ENCODE peak calls at places on chromosomes 2 and 18, in four cellular contexts. One of them, this sample, is unnamed.

GRCh38 chr2:27798948-27799645 is 27.6 kb downstream of the MRPL33 start:
- DNase-seq in GM12878: no peak
- DNase-seq in HepG2: peak
- DNase-seq in H1: peak
- DNase-seq in this sample: no peak

GRCh38 chr2:97774425-97774824 is 61.0 kb downstream of the ZAP70 start:
- DNase-seq in GM12878: no peak
- DNase-seq in HepG2: peak
- DNase-seq in H1: no peak
- DNase-seq in this sample: no peak

GRCh38 chr18:13437801-13438506 is 219.4 kb downstream of the LDLRAD4 start:
- DNase-seq in GM12878: no peak
- DNase-seq in HepG2: no peak
- DNase-seq in H1: no peak
- DNase-seq in this sample: no peak

GRCh38 chr2:101699939-101700442 is 2.5 kb downstream of the MAP4K4 start:
- DNase-seq in GM12878: no peak
- DNase-seq in HepG2: peak
- DNase-seq in H1: no peak
- DNase-seq in this sample: no peak

GRCh38 chr2:139155991-139156390 is 375.8 kb upstream of the NXPH2 start:
- DNase-seq in GM12878: no peak
- DNase-seq in HepG2: no peak
- DNase-seq in H1: no peak
- DNase-seq in this sample: no peak

GRCh38 chr2:127641133-127641532 is 4.8 kb upstream of the GPR17 start:
- DNase-seq in GM12878: no peak
- DNase-seq in HepG2: no peak
- DNase-seq in H1: no peak
- DNase-seq in this sample: no peak

GRCh38 chr2:11796190-11797171 is 50.0 kb downstream of the LPIN1 start:
- DNase-seq in GM12878: no peak
- DNase-seq in HepG2: no peak
- DNase-seq in H1: no peak
- DNase-seq in this sample: no peak

GRCh38 chr2:173991857-173992588 is 26.9 kb upstream of the SP3 start:
- DNase-seq in GM12878: no peak
- DNase-seq in HepG2: no peak
- DNase-seq in H1: no peak
- DNase-seq in this sample: no peak

GRCh38 chr2:158045362-158045761 is 56.3 kb upstream of the UPP2 start:
- DNase-seq in GM12878: no peak
- DNase-seq in HepG2: peak
- DNase-seq in H1: no peak
- DNase-seq in this sample: no peak

GRCh38 chr18:27860701-27861107 is 316.2 kb downstream of the CDH2 start:
- DNase-seq in GM12878: peak
- DNase-seq in HepG2: peak
- DNase-seq in H1: no peak
- DNase-seq in this sample: no peak
- TF ChIP-seq CHD2 in GM12878: no peak
- TF ChIP-seq CHD2 in HepG2: no peak
- TF ChIP-seq CHD2 in H1: no peak
- TF ChIP-seq CHD2 in this sample: no peak

GRCh38 chr2:241217320-241218031 is 29.0 kb downstream of the ANO7 start:
- DNase-seq in GM12878: no peak
- DNase-seq in HepG2: peak
- DNase-seq in H1: no peak
- DNase-seq in this sample: peak
- TF ChIP-seq ZNF274 in GM12878: no peak
- TF ChIP-seq ZNF274 in HepG2: peak
- TF ChIP-seq ZNF274 in H1: no peak
- TF ChIP-seq ZNF274 in this sample: no peak

GRCh38 chr2:84647267-84647666 is 131.0 kb downstream of the DNAH6 start:
- DNase-seq in GM12878: no peak
- DNase-seq in HepG2: no peak
- DNase-seq in H1: no peak
- DNase-seq in this sample: no peak

GRCh38 chr2:84640386-84640785 is 124.1 kb downstream of the DNAH6 start:
- DNase-seq in GM12878: no peak
- DNase-seq in HepG2: no peak
- DNase-seq in H1: no peak
- DNase-seq in this sample: no peak

GRCh38 chr2:84641016-84641415 is 124.7 kb downstream of the DNAH6 start:
- DNase-seq in GM12878: no peak
- DNase-seq in HepG2: no peak
- DNase-seq in H1: no peak
- DNase-seq in this sample: no peak

GRCh38 chr2:84646514-84646913 is 130.2 kb downstream of the DNAH6 start:
- DNase-seq in GM12878: no peak
- DNase-seq in HepG2: no peak
- DNase-seq in H1: no peak
- DNase-seq in this sample: no peak

DNA sequence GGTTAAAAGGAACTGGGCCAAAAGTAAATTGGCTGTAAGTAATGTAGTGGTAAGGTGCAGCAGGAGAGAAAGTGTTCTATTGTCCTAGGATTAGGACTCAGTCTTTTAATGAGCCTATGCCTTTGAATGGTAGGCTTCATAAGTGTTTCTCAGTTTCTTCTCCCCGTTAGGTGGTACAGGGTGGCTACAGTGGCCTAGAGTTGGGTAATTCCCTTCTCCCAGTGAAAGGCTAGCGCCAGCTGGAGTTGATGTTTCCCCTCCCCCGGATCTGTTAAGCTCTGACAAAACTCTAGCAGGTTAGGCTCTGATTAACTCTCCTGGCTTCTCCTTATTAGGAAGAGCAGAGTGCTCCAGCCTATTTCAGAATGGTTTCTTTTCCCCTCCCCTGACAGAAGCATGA is 127.7 kb downstream of the DNAH6 start:
- DNase-seq in GM12878: no peak
- DNase-seq in HepG2: no peak
- DNase-seq in H1: no peak
- DNase-seq in this sample: no peak
- TF ChIP-seq CHD2 in GM12878: no peak
- TF ChIP-seq CHD2 in HepG2: no peak
- TF ChIP-seq CHD2 in H1: no peak
- TF ChIP-seq CHD2 in this sample: no peak

DNA sequence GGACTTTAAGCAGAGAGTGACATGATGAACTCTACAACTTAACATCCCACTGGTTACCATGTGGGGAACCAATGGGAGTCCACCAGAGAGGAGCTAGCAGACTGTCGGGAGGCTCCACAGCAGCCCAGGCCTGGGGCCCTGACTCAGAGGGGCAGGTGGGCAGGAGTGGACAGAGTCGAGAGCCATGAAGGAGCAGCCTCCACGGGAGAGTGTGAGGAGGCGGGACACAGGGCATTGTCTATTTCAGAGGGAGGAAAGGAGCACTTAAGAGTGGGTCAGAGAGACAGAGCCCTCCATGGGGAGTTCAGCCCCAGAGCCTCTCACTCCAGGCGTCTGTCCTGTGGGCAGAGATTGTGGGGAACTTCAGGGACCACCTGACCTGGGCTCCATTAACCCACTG is 118.7 kb downstream of the CYP26B1 start:
- DNase-seq in GM12878: no peak
- DNase-seq in HepG2: no peak
- DNase-seq in H1: no peak
- DNase-seq in this sample: no peak
- TF ChIP-seq ZNF274 in GM12878: no peak
- TF ChIP-seq ZNF274 in HepG2: no peak
- TF ChIP-seq ZNF274 in H1: no peak
- TF ChIP-seq ZNF274 in this sample: no peak

GRCh38 chr2:169980643-169981042 is 153.4 kb downstream of the UBR3 start:
- DNase-seq in GM12878: no peak
- DNase-seq in HepG2: no peak
- DNase-seq in H1: no peak
- DNase-seq in this sample: peak
- TF ChIP-seq CHD2 in GM12878: no peak
- TF ChIP-seq CHD2 in HepG2: no peak
- TF ChIP-seq CHD2 in H1: no peak
- TF ChIP-seq CHD2 in this sample: no peak

DNA sequence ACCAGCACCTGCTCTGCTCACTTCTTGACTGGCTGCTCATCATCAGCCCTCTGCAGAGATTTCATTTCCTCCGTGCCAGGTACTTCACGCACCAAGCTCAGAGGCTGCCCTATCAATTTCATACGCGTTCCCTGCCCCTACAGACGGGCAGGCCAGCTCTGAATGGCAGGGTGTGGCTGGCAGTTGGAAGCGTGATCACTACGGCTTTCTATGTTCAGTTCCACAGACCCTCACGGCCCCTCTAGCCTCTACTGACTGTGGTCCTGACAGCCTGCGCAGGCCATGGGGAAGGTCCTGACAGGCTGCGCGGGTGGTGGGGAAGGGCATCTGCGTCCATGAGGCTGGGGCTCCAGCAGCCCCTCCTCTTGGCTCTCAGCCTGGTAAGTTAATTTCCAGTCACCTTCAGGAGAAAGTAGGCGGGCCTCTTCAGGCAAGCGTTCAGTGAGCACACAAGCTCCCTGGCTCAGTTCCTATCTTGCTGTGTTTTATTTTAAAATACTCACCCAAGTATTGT is 154.8 kb downstream of the ZNF236 start:
- DNase-seq in GM12878: no peak
- DNase-seq in HepG2: no peak
- DNase-seq in H1: no peak
- DNase-seq in this sample: no peak
- TF ChIP-seq ZNF274 in GM12878: no peak
- TF ChIP-seq ZNF274 in HepG2: no peak
- TF ChIP-seq ZNF274 in H1: no peak
- TF ChIP-seq ZNF274 in this sample: no peak